ENCODE peak calls at places on chromosomes 4 and X, in five cellular contexts. L is activated CD4-positive, alpha-beta T cell treated with anti-CD3 and anti-CD28 coated beads, Interleukin-2, amount 10 ng/mL, durations not matched to agents 7 days and 5 days; Z is hippocampal formation; Y is anterior cingulate cortex; C is ELF-1. K is an unnamed sample.

GRCh38 chr4:144649646-144650045 is 3.7 kb downstream of the HHIP start:
- DNase-seq in L (no peak), Z (peak), Y (no peak), C (no peak), K (no peak)

GRCh38 chrX:77412631-77413030 is 34.6 kb upstream of the FGF16 start:
- DNase-seq in L (no peak), Z (no peak), Y (no peak), C (no peak), K (no peak)

GRCh38 chr4:57719451-57719850 is 609.3 kb upstream of the IGFBP7 start:
- DNase-seq in L (no peak), Z (no peak), Y (no peak), C (no peak), K (no peak)

GRCh38 chr4:77193046-77193445 is 36.0 kb downstream of the CCNG2 start:
- DNase-seq in L (no peak), Z (no peak), Y (no peak), C (no peak), K (no peak)

GRCh38 chr4:25795566-25796454 is 67.0 kb downstream of the SEL1L3 start:
- DNase-seq in L (no peak), Z (no peak), Y (no peak), C (peak), K (peak)

GRCh38 chrX:130139474-130140201 is 26.0 kb downstream of the AIFM1 start:
- DNase-seq in L (no peak), Z (no peak), Y (no peak), C (peak), K (no peak)

GRCh38 chr4:157204634-157205244 is 15.8 kb upstream of the GRIA2 start:
- DNase-seq in L (peak), Z (no peak), Y (no peak), C (peak), K (peak)

GRCh38 chr4:72031868-72032619 is at the start of gene NPFFR2:
- DNase-seq in L (no peak), Z (no peak), Y (no peak), C (peak), K (no peak)

GRCh38 chr4:71944956-71945355 is 86.8 kb upstream of the NPFFR2 start:
- DNase-seq in L (no peak), Z (no peak), Y (no peak), C (no peak), K (no peak)

GRCh38 chr4:5463361-5463760 is 245.0 kb downstream of the EVC2 start:
- DNase-seq in L (no peak), Z (no peak), Y (no peak), C (no peak), K (no peak)

GRCh38 chr4:174218127-174218790 is 65.2 kb downstream of the FBXO8 start:
- DNase-seq in L (no peak), Z (no peak), Y (no peak), C (peak), K (no peak)

GRCh38 chrX:12702509-12703091 is 88.6 kb upstream of the PRPS2 start:
- DNase-seq in L (peak), Z (no peak), Y (no peak), C (peak), K (peak)

GRCh38 chrX:24357101-24357500 is 3.3 kb upstream of the SUPT20HL1 start:
- DNase-seq in L (no peak), Z (no peak), Y (no peak), C (no peak), K (no peak)

GRCh38 chrX:106401965-106402559 is 209.7 kb upstream of the RADX start:
- DNase-seq in L (no peak), Z (no peak), Y (no peak), C (no peak), K (no peak)

K was measured in HepG2.